ENCODE peak calls at places on chromosomes 11 and 22, in four cellular contexts. X is mammary epithelial cell, K is hepatocyte, C is MM.1S. R is an unnamed sample.

GRCh38 chr11:119115484-119116234 is 5.7 kb upstream of the HINFP start:
- DNase-seq in X (no peak), K (no peak), C (no peak), R (no peak)

GRCh38 chr11:44833869-44834452 is 107.2 kb downstream of the TSPAN18 start:
- DNase-seq in X (no peak), K (peak; percentile 32), C (no peak), R (no peak)

GRCh38 chr11:116412118-116412889 is 360.5 kb downstream of the BUD13 start:
- DNase-seq in X (no peak), K (peak; percentile 64), C (no peak), R (no peak)

GRCh38 chr11:61571337-61571736 is 9.5 kb downstream of the SYT7 start:
- DNase-seq in X (no peak), K (no peak), C (no peak), R (no peak)

GRCh38 chr22:19022755-19023154 is 86.7 kb upstream of the PRODH start:
- DNase-seq in X (no peak), K (no peak), C (no peak), R (no peak)

GRCh38 chr22:36925388-36926290 is 12.2 kb downstream of the CSF2RB start:
- DNase-seq in X (no peak), K (no peak), C (no peak), R (no peak)

GRCh38 chr11:58616594-58616993 is 5.9 kb upstream of the CNTF start:
- DNase-seq in X (peak; percentile 69), K (peak; percentile 23), C (no peak), R (peak; percentile 30)

GRCh38 chr11:100625041-100625440 is 62.0 kb upstream of the ARHGAP42 start:
- DNase-seq in X (peak; percentile 63), K (no peak), C (no peak), R (no peak)

GRCh38 chr22:43855431-43855830 is 6.9 kb downstream of the SULT4A1 start:
- DNase-seq in X (no peak), K (no peak), C (no peak), R (no peak)

GRCh38 chr11:2662430-2663299 is 37.1 kb downstream of the KCNQ1OT1 start:
- DNase-seq in X (no peak), K (no peak), C (no peak), R (no peak)

GRCh38 chr11:97871816-97872215 is 1148.9 kb upstream of the CNTN5 start:
- DNase-seq in X (no peak), K (no peak), C (peak; percentile 52), R (no peak)

GRCh38 chr11:109077340-109077927 is 344.6 kb upstream of the C11orf87 start:
- DNase-seq in X (no peak), K (no peak), C (peak; percentile 85), R (no peak)
- TF ChIP-seq EZH2 in X (no peak), K (no peak), C (no peak), R (no peak)

GRCh38 chr22:27810566-27810965 is 9.0 kb upstream of the MN1 start:
- DNase-seq in X (no peak), K (peak; percentile 71), C (no peak), R (no peak)
- H2AFZ ChIP-seq in X (no peak overlapping the region), K (no peak overlapping the region), C (no peak overlapping the region), R (no peak overlapping the region)

DNA sequence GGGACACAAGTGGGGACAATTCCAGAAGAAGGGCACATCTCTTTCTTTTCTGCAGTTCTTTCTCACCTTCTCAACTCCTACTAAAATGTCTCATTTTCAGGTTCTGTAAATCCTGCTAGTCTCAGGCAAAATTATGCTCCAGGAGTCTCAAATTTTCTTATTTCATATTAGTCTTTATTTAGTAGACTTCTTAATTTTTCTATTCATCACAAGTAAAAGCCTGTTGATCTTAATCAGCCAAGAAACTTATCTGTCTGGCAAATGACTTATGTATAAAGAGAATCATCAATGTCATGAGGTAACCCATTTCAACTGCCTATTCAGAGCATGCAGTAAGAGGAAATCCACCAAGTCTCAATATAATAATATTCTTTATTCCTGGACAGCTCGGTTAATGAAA is at the start of gene MS4A2:
- DNase-seq in X (no peak), K (no peak), C (no peak), R (no peak)
- TF ChIP-seq EZH2 in X (no peak), K (no peak), C (no peak), R (no peak)

DNA sequence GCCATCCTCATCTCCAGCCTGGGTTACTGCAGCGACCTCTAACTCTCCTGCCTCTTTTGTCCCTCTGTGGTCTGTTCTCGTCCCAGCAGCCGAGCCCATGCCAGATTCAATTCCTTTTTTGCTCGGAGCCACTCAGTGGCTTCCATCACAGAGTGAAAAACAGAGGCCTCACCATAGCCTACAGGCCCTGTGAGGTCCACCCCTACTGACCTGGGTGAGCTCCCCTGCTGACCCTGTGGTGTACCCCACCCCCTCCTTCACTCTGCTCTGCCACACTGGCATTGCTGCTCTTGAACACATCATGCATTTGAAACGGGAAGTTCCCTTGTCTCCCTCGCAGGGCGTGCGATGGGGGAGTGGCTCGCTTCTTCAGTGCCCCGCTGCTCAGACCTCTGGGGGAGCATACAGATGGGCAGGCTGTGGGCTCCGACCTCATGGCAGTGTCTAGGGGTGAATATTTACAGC is 2.1 kb downstream of the AIP start:
- DNase-seq in X (no peak), K (no peak), C (no peak), R (no peak)
- H2AFZ ChIP-seq in X (no peak overlapping the region), K (no peak overlapping the region), C (no peak overlapping the region), R (no peak overlapping the region)

GRCh38 chr11:69639843-69640242 is 1.1 kb upstream of the CCND1 start:
- DNase-seq in X (no peak), K (no peak), C (no peak), R (no peak)

GRCh38 chr11:69637956-69638871 is 2.7 kb upstream of the CCND1 start:
- DNase-seq in X (peak; percentile 54), K (peak; percentile 83), C (no peak), R (peak; percentile 72)

GRCh38 chr11:69637601-69637955 is 3.4 kb upstream of the CCND1 start:
- DNase-seq in X (no peak), K (no peak), C (no peak), R (no peak)

GRCh38 chr11:69640260-69640994 is 529 bp upstream of the CCND1 start:
- DNase-seq in X (peak; percentile 52), K (no peak), C (peak; percentile 40), R (peak; percentile 47)

DNA sequence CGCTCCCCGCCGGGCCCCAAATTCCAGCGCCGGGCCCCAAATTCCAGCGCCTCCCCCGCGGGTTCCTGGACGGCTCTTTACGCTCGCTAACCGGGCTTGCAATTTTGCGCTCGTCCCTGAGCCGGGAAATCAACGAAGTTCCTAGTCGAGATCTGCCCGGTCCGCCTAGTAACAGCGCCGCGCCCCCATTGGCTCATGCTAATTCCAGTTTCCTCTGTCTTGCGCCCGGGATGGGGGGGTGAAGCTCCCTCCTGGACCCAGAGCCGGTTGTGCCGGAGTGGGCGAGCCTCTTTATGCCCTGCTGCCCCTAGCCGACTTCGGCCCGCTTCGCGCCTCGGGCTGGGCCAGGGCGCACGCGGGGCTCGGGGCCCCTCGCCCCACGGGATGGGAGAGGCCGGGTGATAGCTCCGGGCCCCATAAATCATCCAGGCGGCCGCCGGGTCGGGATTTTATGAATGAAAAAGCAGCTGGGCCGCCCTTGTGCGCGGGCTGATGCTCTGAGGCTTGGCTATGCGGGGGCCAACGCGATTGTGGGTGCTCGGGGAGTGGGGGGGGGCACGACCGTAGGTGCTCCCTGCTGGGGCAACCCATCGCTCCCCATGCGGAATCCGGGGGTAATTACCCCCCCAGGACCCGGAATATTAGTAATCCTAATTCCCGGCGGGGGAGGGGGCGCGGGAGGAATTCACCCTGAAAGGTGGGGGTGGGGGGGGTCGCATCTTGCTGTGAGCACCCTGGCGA is 1.8 kb upstream of the CCND1 start:
- DNase-seq in X (peak; percentile 95), K (peak; percentile 96), C (peak; percentile 49), R (peak; percentile 94)
- TF ChIP-seq EZH2 in X (no peak), K (no peak), C (no peak), R (no peak)

DNA sequence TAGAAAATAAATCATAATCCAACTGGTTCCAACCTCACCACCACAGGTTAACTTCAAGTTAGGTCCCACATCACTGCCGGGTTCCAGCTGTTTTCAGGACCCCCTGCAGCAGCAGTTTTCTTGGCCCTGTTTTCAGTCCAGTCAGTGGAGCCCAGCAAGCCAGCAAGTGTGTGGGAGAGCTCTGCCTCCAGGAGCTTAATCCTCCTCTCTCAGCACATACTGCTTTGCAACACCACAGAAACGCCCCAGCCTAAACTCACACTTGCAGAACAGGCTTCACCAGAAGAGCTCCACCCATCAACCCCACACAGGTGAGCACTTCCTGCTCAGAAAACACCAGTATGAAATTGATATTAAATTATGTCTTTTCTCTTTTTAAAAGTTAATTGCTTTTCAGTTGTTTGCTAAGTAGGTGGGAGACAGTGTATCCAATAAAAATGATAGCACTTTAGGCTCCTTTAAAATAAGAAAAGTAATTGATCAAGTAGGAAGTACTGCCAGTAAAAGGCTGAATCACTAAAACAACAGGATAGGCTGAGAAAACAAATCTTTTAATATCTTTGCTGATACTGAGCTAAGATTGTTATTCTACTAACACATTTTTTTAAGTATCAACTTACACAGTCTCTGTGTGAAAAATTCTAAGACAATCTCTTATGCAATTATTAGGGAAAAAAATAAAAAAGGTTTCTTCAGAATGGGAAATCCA is 81.5 kb upstream of the TP53AIP1 start:
- DNase-seq in X (peak; percentile 91), K (peak; percentile 75), C (peak; percentile 14), R (peak; percentile 53)
- H2AFZ ChIP-seq in X (peak overlapping the region; percentile 32), K (no peak overlapping the region), C (no peak overlapping the region), R (no peak overlapping the region)

GRCh38 chr11:69640995-69641581 is at the start of gene CCND1:
- DNase-seq in X (peak; percentile 85), K (peak; percentile 92), C (peak; percentile 82), R (peak; percentile 84)
- TF ChIP-seq EZH2 in X (no peak), K (no peak), C (no peak), R (no peak)

DNA sequence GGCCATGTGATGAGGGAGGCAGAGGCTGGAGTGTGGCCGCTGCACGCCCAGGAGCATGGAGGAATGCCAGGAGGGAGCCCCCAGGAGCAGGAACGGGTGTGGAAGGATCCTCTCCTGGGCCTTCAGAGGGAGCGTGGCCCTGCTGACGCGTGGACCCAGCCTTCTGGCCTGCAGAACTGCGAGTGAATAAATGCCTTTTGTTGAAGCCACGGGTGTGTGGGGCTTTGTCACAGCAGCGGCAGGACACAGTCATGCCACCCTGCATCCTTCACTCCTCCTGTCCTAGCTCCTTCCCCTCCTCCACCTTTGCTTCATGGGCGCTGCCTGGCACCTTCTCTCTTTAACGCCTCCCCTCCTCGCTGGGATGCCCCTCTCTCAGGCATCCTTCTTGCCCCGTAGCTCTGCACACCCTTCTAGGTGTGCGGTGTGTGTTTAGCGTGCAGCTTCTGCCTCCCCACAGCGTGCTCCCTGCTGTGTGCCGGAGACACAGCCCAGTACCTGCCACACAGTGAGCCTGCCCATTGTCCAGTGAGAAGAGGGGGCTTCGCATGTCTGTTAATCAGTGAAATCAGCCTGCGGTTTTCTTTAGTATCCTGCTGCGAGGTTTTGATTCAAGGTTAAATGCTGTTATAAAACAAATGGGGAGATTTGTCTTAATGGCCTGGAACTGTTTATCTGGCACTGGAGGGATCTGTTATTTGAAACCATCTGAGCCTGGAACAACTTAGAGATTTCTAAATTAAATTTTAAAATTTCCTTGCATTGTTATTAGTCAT is 459.6 kb downstream of the TBC1D22A start:
- DNase-seq in X (no peak), K (no peak), C (no peak), R (peak; percentile 2)
- H2AFZ ChIP-seq in X (no peak overlapping the region), K (no peak overlapping the region), C (no peak overlapping the region), R (no peak overlapping the region)

R was measured in endothelial cell of umbilical vein.